ENCODE peak calls at places on chromosome 10, in eight cellular contexts. B is AG20443; J is activated CD8-positive, alpha-beta T cell treated with anti-CD3 and anti-CD28 coated beads for 36 hours; X is thyroid gland; C is stimulated activated CD8-positive, alpha-beta memory T cell treated with anti-CD3 and anti-CD28 coated beads, Interleukin-7, amount 100 ng/mL, for 1 hour; I is hepatocyte; Q is lower leg skin; S is HuH-7.5. N is an unnamed sample.

GRCh38 chr10:12842310-12842709 is 159.2 kb downstream of the CCDC3 start:
- DNase-seq in B (no peak), J (no peak), X (no peak), C (no peak), I (no peak), Q (no peak), S (no peak), N (no peak)

GRCh38 chr10:61503051-61503450 is 49.9 kb upstream of the TMEM26 start:
- DNase-seq in B (peak), J (no peak), X (no peak), C (no peak), I (no peak), Q (no peak), S (no peak), N (no peak)

GRCh38 chr10:118907051-118907450 is 122.5 kb upstream of the NANOS1 start:
- DNase-seq in B (no peak), J (no peak), X (no peak), C (no peak), I (no peak), Q (no peak), S (no peak), N (peak)

GRCh38 chr10:58994226-58995057 is 182.0 kb upstream of the PHYHIPL start:
- DNase-seq in B (no peak), J (no peak), X (no peak), C (no peak), I (peak), Q (no peak), S (peak), N (no peak)

GRCh38 chr10:102633282-102633681 is 11.0 kb upstream of the TRIM8 start:
- DNase-seq in B (peak), J (peak), X (no peak), C (no peak), I (no peak), Q (no peak), S (no peak), N (no peak)

GRCh38 chr10:131641231-131641630 is 259.6 kb upstream of the PPP2R2D start:
- DNase-seq in B (no peak), J (peak), X (no peak), C (no peak), I (peak), Q (no peak), S (peak), N (no peak)

GRCh38 chr10:56547163-56547562 is 186.1 kb upstream of the ZWINT start:
- DNase-seq in B (no peak), J (no peak), X (peak), C (no peak), I (no peak), Q (no peak), S (no peak), N (no peak)

GRCh38 chr10:113017375-113017774 is 67.3 kb downstream of the TCF7L2 start:
- DNase-seq in B (no peak), J (no peak), X (no peak), C (no peak), I (no peak), Q (no peak), S (no peak), N (no peak)

GRCh38 chr10:125299476-125299875 is 139.1 kb upstream of the CTBP2 start:
- DNase-seq in B (no peak), J (no peak), X (no peak), C (no peak), I (no peak), Q (no peak), S (no peak), N (no peak)

GRCh38 chr10:3363316-3364070 is 190.9 kb upstream of the PITRM1 start:
- DNase-seq in B (no peak), J (no peak), X (no peak), C (no peak), I (no peak), Q (no peak), S (no peak), N (no peak)

GRCh38 chr10:9635691-9636090 is 1382.0 kb upstream of the CELF2 start:
- DNase-seq in B (no peak), J (no peak), X (no peak), C (no peak), I (no peak), Q (no peak), S (no peak), N (no peak)

GRCh38 chr10:87177-88080 is 38.3 kb upstream of the TUBB8 start:
- DNase-seq in B (no peak), J (no peak), X (no peak), C (no peak), I (peak), Q (no peak), S (no peak), N (no peak)

GRCh38 chr10:44966129-44966815 is 6.7 kb downstream of the RASSF4 start:
- DNase-seq in B (no peak), J (no peak), X (peak), C (no peak), I (peak), Q (no peak), S (no peak), N (peak)

GRCh38 chr10:90007226-90007625 is 305.8 kb downstream of the KIF20B start:
- DNase-seq in B (no peak), J (no peak), X (no peak), C (no peak), I (no peak), Q (no peak), S (no peak), N (no peak)

GRCh38 chr10:3774814-3775670 is 10.0 kb downstream of the KLF6 start:
- DNase-seq in B (peak), J (no peak), X (no peak), C (no peak), I (peak), Q (peak), S (no peak), N (no peak)

GRCh38 chr10:113736576-113736975 is 14.9 kb upstream of the PLEKHS1 start:
- DNase-seq in B (no peak), J (no peak), X (no peak), C (no peak), I (no peak), Q (no peak), S (no peak), N (no peak)

GRCh38 chr10:24383681-24384106 is 174.8 kb downstream of the KIAA1217 start:
- DNase-seq in B (peak), J (peak), X (peak), C (no peak), I (peak), Q (peak), S (peak), N (peak)

GRCh38 chr10:100653957-100654834 is 91.2 kb upstream of the PAX2 start:
- DNase-seq in B (peak), J (peak), X (no peak), C (no peak), I (peak), Q (no peak), S (no peak), N (no peak)

GRCh38 chr10:110641256-110641655 is 2.9 kb upstream of the RBM20 start:
- DNase-seq in B (no peak), J (peak), X (no peak), C (no peak), I (peak), Q (no peak), S (no peak), N (no peak)

GRCh38 chr10:22253578-22253882 is 35.7 kb upstream of the EBLN1 start:
- DNase-seq in B (peak), J (peak), X (peak), C (peak), I (no peak), Q (peak), S (no peak), N (no peak)

GRCh38 chr10:127813290-127813689 is 76.3 kb downstream of the FOXI2 start:
- DNase-seq in B (no peak), J (no peak), X (no peak), C (no peak), I (no peak), Q (no peak), S (no peak), N (no peak)

GRCh38 chr10:19966751-19967150 is 150.5 kb downstream of the PLXDC2 start:
- DNase-seq in B (no peak), J (no peak), X (no peak), C (no peak), I (peak), Q (no peak), S (no peak), N (no peak)

GRCh38 chr10:72597897-72598296 is 28.0 kb downstream of the MICU1 start:
- DNase-seq in B (peak), J (no peak), X (no peak), C (no peak), I (no peak), Q (no peak), S (no peak), N (no peak)

GRCh38 chr10:22341936-22342222 is 3.4 kb upstream of the SPAG6 start:
- DNase-seq in B (no peak), J (no peak), X (no peak), C (no peak), I (no peak), Q (no peak), S (no peak), N (no peak)

GRCh38 chr10:15320118-15320517 is 51.0 kb downstream of the FAM171A1 start:
- DNase-seq in B (no peak), J (no peak), X (no peak), C (no peak), I (no peak), Q (no peak), S (no peak), N (no peak)

GRCh38 chr10:118968482-118968881 is 61.0 kb upstream of the NANOS1 start:
- DNase-seq in B (no peak), J (no peak), X (no peak), C (no peak), I (no peak), Q (no peak), S (no peak), N (no peak)

GRCh38 chr10:16752099-16752498 is 65.1 kb downstream of the RSU1 start:
- DNase-seq in B (no peak), J (no peak), X (no peak), C (no peak), I (no peak), Q (no peak), S (no peak), N (no peak)

GRCh38 chr10:60708666-60709065 is 69.6 kb upstream of the CDK1 start:
- DNase-seq in B (no peak), J (no peak), X (no peak), C (no peak), I (no peak), Q (no peak), S (no peak), N (no peak)

GRCh38 chr10:28215930-28216329 is 86.9 kb downstream of the MPP7 start:
- DNase-seq in B (no peak), J (peak), X (no peak), C (no peak), I (no peak), Q (no peak), S (no peak), N (no peak)

GRCh38 chr10:4685904-4686643 is 139.9 kb upstream of the AKR1E2 start:
- DNase-seq in B (no peak), J (no peak), X (no peak), C (no peak), I (no peak), Q (no peak), S (no peak), N (no peak)

GRCh38 chr10:1119027-1119426 is 62.8 kb downstream of the WDR37 start:
- DNase-seq in B (no peak), J (no peak), X (no peak), C (no peak), I (no peak), Q (no peak), S (no peak), N (no peak)